ENCODE peak calls at places on chromosomes 12 and 14, in seven cellular contexts. S is naive thymus-derived CD8-positive, alpha-beta T cell; Q is nephron progenitor cell; O is activated B cell treated with CpG ODN at 0.5 μM for 24 hours; X is right cardiac atrium; Z is SK-N-SH; M is EL. H is an unnamed sample.

GRCh38 chr14:104758981-104759975 is 6.3 kb downstream of the SIVA1 start:
- DNase-seq in S (no peak), Q (no peak), O (no peak), X (peak; percentile 42), Z (no peak), M (no peak), H (peak; percentile 58)

GRCh38 chr14:65214741-65215140 is 112.4 kb upstream of the MAX start:
- DNase-seq in S (no peak), Q (no peak), O (no peak), X (peak; percentile 63), Z (no peak), M (no peak), H (no peak)

GRCh38 chr14:104429291-104429861 is 150.2 kb upstream of the C14orf180 start:
- DNase-seq in S (no peak), Q (no peak), O (no peak), X (peak; percentile 35), Z (peak; percentile 41), M (no peak), H (peak; percentile 65)

GRCh38 chr12:124833693-124834122 is 30.0 kb downstream of the SCARB1 start:
- DNase-seq in S (no peak), Q (no peak), O (no peak), X (peak; percentile 81), Z (peak; percentile 51), M (no peak), H (no peak)

GRCh38 chr12:65510584-65511050 is 232.1 kb downstream of the MSRB3 start:
- DNase-seq in S (no peak), Q (peak; percentile 61), O (no peak), X (peak; percentile 85), Z (no peak), M (no peak), H (peak; percentile 73)

GRCh38 chr12:31568498-31568897 is 22.4 kb downstream of the DENND5B start:
- DNase-seq in S (no peak), Q (no peak), O (no peak), X (no peak), Z (no peak), M (no peak), H (no peak)

GRCh38 chr12:113230315-113231274 is 9.3 kb downstream of the TPCN1 start:
- DNase-seq in S (no peak), Q (no peak), O (no peak), X (peak; percentile 51), Z (no peak), M (no peak), H (peak; percentile 61)

GRCh38 chr12:56636118-56636674 is 6.1 kb upstream of the BAZ2A start:
- DNase-seq in S (peak; percentile 60), Q (peak; percentile 76), O (peak; percentile 73), X (peak; percentile 95), Z (peak; percentile 85), M (peak; percentile 91), H (peak; percentile 96)

GRCh38 chr14:26444745-26445144 is 153.1 kb downstream of the NOVA1 start:
- DNase-seq in S (no peak), Q (peak; percentile 51), O (no peak), X (no peak), Z (no peak), M (no peak), H (no peak)

GRCh38 chr12:21828111-21828775 is 53.7 kb upstream of the KCNJ8 start:
- DNase-seq in S (no peak), Q (no peak), O (no peak), X (no peak), Z (no peak), M (peak; percentile 7), H (no peak)

GRCh38 chr12:116735951-116736599 is 1.8 kb downstream of the SPRING1 start:
- DNase-seq in S (no peak), Q (no peak), O (no peak), X (no peak), Z (no peak), M (no peak), H (no peak)

GRCh38 chr12:95198914-95199313 is 18.4 kb downstream of the FGD6 start:
- DNase-seq in S (no peak), Q (no peak), O (no peak), X (no peak), Z (no peak), M (no peak), H (no peak)

GRCh38 chr12:45234134-45234865 is 18.4 kb downstream of the ANO6 start:
- DNase-seq in S (no peak), Q (no peak), O (no peak), X (no peak), Z (peak; percentile 33), M (peak; percentile 98), H (no peak)

GRCh38 chr14:52042371-52043037 is 26.4 kb downstream of the NID2 start:
- DNase-seq in S (no peak), Q (no peak), O (no peak), X (no peak), Z (no peak), M (no peak), H (no peak)

GRCh38 chr14:91484186-91484585 is 25.9 kb downstream of the PPP4R3A start:
- DNase-seq in S (no peak), Q (no peak), O (no peak), X (no peak), Z (no peak), M (no peak), H (no peak)

GRCh38 chr12:69569236-69569635 is 16.0 kb upstream of the CCT2 start:
- DNase-seq in S (no peak), Q (no peak), O (no peak), X (no peak), Z (no peak), M (peak; percentile 62), H (no peak)

GRCh38 chr12:128971802-128972201 is 118.5 kb downstream of the GLT1D1 start:
- DNase-seq in S (no peak), Q (no peak), O (no peak), X (no peak), Z (no peak), M (no peak), H (no peak)

GRCh38 chr12:103930787-103931536 is 752 bp downstream of the HSP90B1 start:
- DNase-seq in S (no peak), Q (peak; percentile 38), O (peak; percentile 37), X (peak; percentile 77), Z (no peak), M (peak; percentile 26), H (peak; percentile 81)

GRCh38 chr12:6534914-6535696 is 788 bp downstream of the GAPDH start:
- DNase-seq in S (peak; percentile 58), Q (peak; percentile 67), O (peak; percentile 63), X (peak; percentile 90), Z (peak; percentile 81), M (peak; percentile 63), H (peak; percentile 93)

GRCh38 chr12:46153267-46153872 is 115.5 kb downstream of the SLC38A1 start:
- DNase-seq in S (no peak), Q (no peak), O (no peak), X (no peak), Z (peak; percentile 20), M (peak; percentile 26), H (no peak)

GRCh38 chr14:103561381-103562134 is 899 bp downstream of the BAG5 start:
- DNase-seq in S (no peak), Q (peak; percentile 50), O (no peak), X (peak; percentile 81), Z (peak; percentile 74), M (peak; percentile 57), H (peak; percentile 80)

GRCh38 chr12:57521475-57522018 is 1.1 kb upstream of the MBD6 start:
- DNase-seq in S (peak; percentile 17), Q (peak; percentile 57), O (peak; percentile 31), X (peak; percentile 78), Z (no peak), M (peak; percentile 47), H (peak; percentile 84)

GRCh38 chr12:117501470-117501869 is 140.0 kb upstream of the NOS1 start:
- DNase-seq in S (no peak), Q (no peak), O (no peak), X (peak; percentile 73), Z (no peak), M (no peak), H (no peak)

GRCh38 chr12:32502693-32503510 is 103.5 kb downstream of the FGD4 start:
- DNase-seq in S (no peak), Q (no peak), O (no peak), X (no peak), Z (no peak), M (peak; percentile 23), H (no peak)

GRCh38 chr14:67221248-67221981 is 19.8 kb upstream of the PALS1 start:
- DNase-seq in S (no peak), Q (no peak), O (no peak), X (no peak), Z (no peak), M (peak; percentile 92), H (no peak)

GRCh38 chr12:121530600-121531355 is 50.0 kb downstream of the KDM2B start:
- DNase-seq in S (peak; percentile 50), Q (no peak), O (peak; percentile 43), X (peak; percentile 96), Z (no peak), M (peak; percentile 83), H (peak; percentile 89)

GRCh38 chr12:65595016-65595560 is 229.2 kb upstream of the HMGA2 start:
- DNase-seq in S (no peak), Q (no peak), O (no peak), X (no peak), Z (no peak), M (no peak), H (no peak)

GRCh38 chr12:49058366-49059062 is 2.1 kb downstream of the KMT2D start:
- DNase-seq in S (no peak), Q (no peak), O (no peak), X (no peak), Z (peak; percentile 27), M (peak; percentile 10), H (no peak)

GRCh38 chr14:22856428-22856827 is 15.1 kb upstream of the LRP10 start:
- DNase-seq in S (no peak), Q (no peak), O (no peak), X (no peak), Z (no peak), M (no peak), H (no peak)

GRCh38 chr14:91035855-91036254 is 24.6 kb downstream of the RPS6KA5 start:
- DNase-seq in S (no peak), Q (no peak), O (no peak), X (no peak), Z (no peak), M (no peak), H (no peak)

GRCh38 chr12:108107293-108107692 is 21.8 kb upstream of the WSCD2 start:
- DNase-seq in S (no peak), Q (no peak), O (no peak), X (no peak), Z (no peak), M (no peak), H (no peak)

GRCh38 chr12:105588126-105588525 is 257.6 kb downstream of the C12orf75 start:
- DNase-seq in S (no peak), Q (peak; percentile 15), O (no peak), X (no peak), Z (no peak), M (no peak), H (peak; percentile 56)

GRCh38 chr12:127150028-127150427 is 1116.9 kb upstream of the TMEM132C start:
- DNase-seq in S (no peak), Q (no peak), O (no peak), X (no peak), Z (no peak), M (no peak), H (no peak)

GRCh38 chr12:10735428-10735827 is 12.3 kb upstream of the YBX3 start:
- DNase-seq in S (no peak), Q (no peak), O (no peak), X (no peak), Z (no peak), M (no peak), H (no peak)

GRCh38 chr14:74882103-74882920 is 596 bp downstream of the DLST start:
- DNase-seq in S (peak; percentile 48), Q (peak; percentile 57), O (no peak), X (peak; percentile 74), Z (peak; percentile 29), M (peak; percentile 48), H (no peak)

GRCh38 chr14:68680541-68681051 is 112.3 kb downstream of the ZFP36L1 start:
- DNase-seq in S (no peak), Q (no peak), O (no peak), X (peak; percentile 70), Z (no peak), M (no peak), H (no peak)

GRCh38 chr12:101813117-101813516 is 17.6 kb downstream of the GNPTAB start:
- DNase-seq in S (no peak), Q (no peak), O (no peak), X (no peak), Z (no peak), M (no peak), H (no peak)

GRCh38 chr14:90726656-90727055 is 89.6 kb downstream of the TTC7B start:
- DNase-seq in S (no peak), Q (peak; percentile 21), O (no peak), X (peak; percentile 58), Z (no peak), M (peak; percentile 7), H (no peak)

H was measured in kidney.